ENCODE peak calls at places on chromosome 3, in ten cellular contexts. E, M, N, R, L, I, K, T, F and U are unnamed samples. For H3K4me1, the result is how much of the 10 kb centered on the place peaks cover.

GRCh38 chr3:129308636-129309035 is 30.0 kb downstream of the HMCES start:
- ATAC-seq in E (no peak), M (no peak), N (no peak), R (no peak), L (no peak), I (no peak), K (no peak), T (no peak), F (no peak), U (no peak)

GRCh38 chr3:71127463-71128243 is 455.9 kb downstream of the FOXP1 start:
- ATAC-seq in E (no peak), M (peak), N (no peak), R (peak), L (no peak), I (peak), K (no peak), T (no peak), F (no peak), U (no peak)

GRCh38 chr3:116112686-116113085 is 332.6 kb downstream of the LSAMP start:
- ATAC-seq in E (no peak), M (no peak), N (no peak), R (no peak), L (no peak), I (peak), K (no peak), T (no peak), F (no peak), U (no peak)

GRCh38 chr3:31981206-31982181 is at the start of the genes OSBPL10 and ZNF860:
- ATAC-seq in E (peak), M (peak), N (peak), R (peak), L (peak), I (peak), K (peak), T (peak), F (peak), U (peak)

GRCh38 chr3:48268936-48269551 is 28.1 kb downstream of the ZNF589 start:
- ATAC-seq in E (no peak), M (no peak), N (no peak), R (peak), L (no peak), I (no peak), K (no peak), T (no peak), F (peak), U (peak)

GRCh38 chr3:158711886-158712285 is 20.4 kb downstream of the RARRES1 start:
- ATAC-seq in E (no peak), M (peak), N (no peak), R (peak), L (no peak), I (peak), K (peak), T (peak), F (no peak), U (peak)

GRCh38 chr3:4440951-4441350 is 26.1 kb downstream of the SUMF1 start:
- ATAC-seq in E (no peak), M (no peak), N (no peak), R (no peak), L (no peak), I (no peak), K (no peak), T (no peak), F (no peak), U (no peak)

GRCh38 chr3:171556133-171556532 is 95.9 kb upstream of the TNIK start:
- ATAC-seq in E (no peak), M (no peak), N (no peak), R (no peak), L (no peak), I (no peak), K (no peak), T (peak), F (no peak), U (no peak)

GRCh38 chr3:95310560-95310959 is 1247.7 kb downstream of the NSUN3 start:
- ATAC-seq in E (no peak), M (no peak), N (no peak), R (no peak), L (no peak), I (no peak), K (no peak), T (no peak), F (no peak), U (no peak)

GRCh38 chr3:129624347-129625070 is 18.0 kb upstream of the PLXND1 start:
- ATAC-seq in E (no peak), M (no peak), N (no peak), R (no peak), L (no peak), I (no peak), K (no peak), T (no peak), F (no peak), U (no peak)

GRCh38 chr3:126927846-126928245 is 55.1 kb upstream of the PLXNA1 start:
- ATAC-seq in E (no peak), M (no peak), N (peak), R (no peak), L (no peak), I (no peak), K (no peak), T (no peak), F (no peak), U (no peak)

GRCh38 chr3:9682123-9682522 is 21.5 kb upstream of the CPNE9 start:
- ATAC-seq in E (no peak), M (peak), N (no peak), R (no peak), L (no peak), I (no peak), K (no peak), T (peak), F (peak), U (no peak)

GRCh38 chr3:156291269-156292123 is 171.1 kb downstream of the KCNAB1 start:
- ATAC-seq in E (no peak), M (peak), N (no peak), R (peak), L (no peak), I (peak), K (peak), T (peak), F (peak), U (peak)

GRCh38 chr3:25657293-25657692 is 7.4 kb downstream of the TOP2B start:
- ATAC-seq in E (no peak), M (no peak), N (peak), R (no peak), L (no peak), I (no peak), K (no peak), T (no peak), F (no peak), U (no peak)

GRCh38 chr3:102599819-102600576 is 165.2 kb downstream of the ZPLD1 start:
- ATAC-seq in E (no peak), M (no peak), N (peak), R (no peak), L (no peak), I (no peak), K (no peak), T (no peak), F (no peak), U (no peak)

GRCh38 chr3:55673764-55674163 is 186.7 kb upstream of the WNT5A start:
- ATAC-seq in E (no peak), M (no peak), N (no peak), R (peak), L (no peak), I (peak), K (no peak), T (no peak), F (no peak), U (no peak)

GRCh38 chr3:10614160-10614559 is 108.8 kb upstream of the ATP2B2 start:
- ATAC-seq in E (no peak), M (no peak), N (no peak), R (no peak), L (no peak), I (no peak), K (no peak), T (no peak), F (no peak), U (no peak)

GRCh38 chr3:113266738-113267137 is 55.4 kb downstream of the BOC start:
- ATAC-seq in E (no peak), M (no peak), N (no peak), R (no peak), L (no peak), I (no peak), K (no peak), T (no peak), F (no peak), U (no peak)

GRCh38 chr3:60056394-60056793 is 1006.6 kb upstream of the CFAP20DC start:
- ATAC-seq in E (no peak), M (peak), N (no peak), R (no peak), L (no peak), I (no peak), K (no peak), T (no peak), F (peak), U (no peak)

GRCh38 chr3:32041316-32041715 is 59.8 kb downstream of the ZNF860 start:
- ATAC-seq in E (no peak), M (no peak), N (no peak), R (peak), L (no peak), I (no peak), K (no peak), T (no peak), F (no peak), U (no peak)

GRCh38 chr3:156493887-156494286 is 61.0 kb downstream of the SSR3 start:
- ATAC-seq in E (no peak), M (no peak), N (no peak), R (no peak), L (no peak), I (no peak), K (no peak), T (no peak), F (no peak), U (no peak)

GRCh38 chr3:129972301-129972700 is 2.2 kb upstream of the TRH start:
- ATAC-seq in E (no peak), M (no peak), N (no peak), R (no peak), L (no peak), I (no peak), K (no peak), T (no peak), F (no peak), U (no peak)

GRCh38 chr3:60720696-60721228 is 530.5 kb downstream of the FHIT start:
- ATAC-seq in E (no peak), M (no peak), N (no peak), R (no peak), L (no peak), I (no peak), K (no peak), T (no peak), F (no peak), U (no peak)

GRCh38 chr3:152574461-152575079 is 260.4 kb upstream of the P2RY1 start:
- ATAC-seq in E (peak), M (peak), N (peak), R (peak), L (peak), I (peak), K (peak), T (peak), F (no peak), U (no peak)

GRCh38 chr3:194541483-194541882 is 54.7 kb upstream of the ATP13A3 start:
- ATAC-seq in E (no peak), M (no peak), N (no peak), R (no peak), L (no peak), I (no peak), K (no peak), T (no peak), F (no peak), U (no peak)

GRCh38 chr3:33171580-33171979 is 47.0 kb downstream of the SUSD5 start:
- ATAC-seq in E (no peak), M (no peak), N (no peak), R (no peak), L (no peak), I (no peak), K (no peak), T (no peak), F (no peak), U (no peak)

DNA sequence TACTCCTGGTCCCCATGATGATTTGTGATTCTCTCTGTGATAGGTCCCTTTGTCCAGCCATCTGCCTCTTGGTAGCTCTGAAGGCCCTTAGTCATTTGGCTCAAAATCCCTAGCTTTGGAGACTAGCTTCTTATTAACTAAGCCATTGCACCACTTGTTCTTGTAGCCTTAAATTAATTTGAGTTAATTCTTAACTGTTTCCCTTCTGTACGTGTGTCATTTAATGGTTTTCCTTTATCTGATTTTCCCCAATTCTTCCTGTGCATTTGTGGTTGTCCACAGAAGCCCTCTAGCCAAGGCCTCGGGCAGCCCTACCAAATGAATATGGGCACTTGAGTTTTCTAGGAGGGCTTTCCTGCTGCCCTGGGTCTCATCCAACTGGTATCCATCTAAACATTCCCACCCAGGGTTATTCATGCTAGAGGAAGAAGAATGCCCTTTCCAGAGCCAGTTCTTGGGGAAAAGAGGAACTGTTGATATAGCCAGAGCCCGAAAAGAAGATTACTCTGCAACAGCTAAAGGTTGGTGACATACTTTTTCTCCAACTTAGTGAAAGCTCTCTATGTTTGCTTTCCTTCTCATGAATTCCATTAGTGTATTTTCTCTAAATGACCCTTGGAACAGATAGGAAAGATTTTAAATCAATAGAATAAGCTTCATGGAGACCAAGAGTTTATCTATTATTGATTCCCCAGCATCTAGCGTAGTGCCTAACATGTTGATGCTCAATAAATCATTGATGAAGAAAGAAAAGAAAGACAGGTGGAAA is 44.2 kb upstream of the ZBTB38 start:
- ATAC-seq in E (no peak), M (no peak), N (no peak), R (peak), L (no peak), I (no peak), K (no peak), T (peak), F (no peak), U (no peak)
- H3K4me3 ChIP-seq in E (no peak), M (no peak), N (no peak), R (no peak), L (peak), I (no peak), K (no peak), T (no peak), F (no peak), U (no peak)

DNA sequence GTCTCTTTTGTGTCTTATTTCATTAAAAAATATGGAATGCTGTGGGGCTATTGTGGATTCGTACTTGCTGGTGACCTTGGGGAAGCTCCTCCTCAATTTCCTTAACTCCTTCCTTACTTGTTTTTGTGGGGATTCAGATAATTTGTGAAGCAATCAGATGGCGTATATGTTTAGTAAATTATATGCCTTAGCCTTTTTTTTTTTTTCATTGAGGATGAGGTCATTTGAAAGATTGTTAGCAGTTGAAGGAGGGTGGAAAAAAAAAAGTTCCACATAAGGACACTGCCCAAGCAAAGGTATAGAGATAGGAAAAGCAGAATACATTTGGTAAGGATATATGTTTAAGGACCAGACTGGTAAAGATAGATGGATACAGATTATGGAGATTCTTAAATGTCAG is 3.3 kb downstream of the RNF13 start:
- ATAC-seq in E (no peak), M (no peak), N (no peak), R (no peak), L (no peak), I (no peak), K (no peak), T (no peak), F (no peak), U (no peak)
- H3K4me1 ChIP-seq in E (under half), M (under half), N (under half), R (under half), L (half or more), I (under half), K (under half), T (under half), F (half or more), U (half or more)

GRCh38 chr3:197349368-197349767 is 51.0 kb upstream of the DLG1 start:
- ATAC-seq in E (no peak), M (no peak), N (no peak), R (no peak), L (no peak), I (no peak), K (no peak), T (no peak), F (no peak), U (no peak)
- H3K4me3 ChIP-seq in E (no peak), M (no peak), N (no peak), R (no peak), L (no peak), I (no peak), K (no peak), T (no peak), F (no peak), U (no peak)

GRCh38 chr3:66477846-66478245 is 23.0 kb downstream of the LRIG1 start:
- ATAC-seq in E (no peak), M (no peak), N (no peak), R (peak), L (no peak), I (no peak), K (no peak), T (peak), F (no peak), U (no peak)
- H3K4me1 ChIP-seq in E (under half), M (half or more), N (under half), R (half or more), L (under half), I (under half), K (under half), T (half or more), F (half or more), U (half or more)